ENCODE peak calls at places on chromosomes 1 and 21, in nine cellular contexts. R, N, D, Q, P, H, M, L and G are unnamed samples.

GRCh38 chr1:58732087-58732486 is 32.2 kb upstream of the MYSM1 start:
- DNase-seq in R (no peak), N (no peak), D (no peak), Q (no peak), P (no peak), H (no peak), M (no peak), L (no peak), G (no peak)

GRCh38 chr1:48492392-48492791 is 20.4 kb upstream of the SPATA6 start:
- DNase-seq in R (peak), N (no peak), D (no peak), Q (no peak), P (no peak), H (no peak), M (no peak), L (no peak), G (no peak)

GRCh38 chr1:3992103-3992556 is 92.1 kb upstream of the C1orf174 start:
- DNase-seq in R (no peak), N (no peak), D (no peak), Q (no peak), P (no peak), H (no peak), M (no peak), L (no peak), G (no peak)

GRCh38 chr21:45515241-45516061 is 26.8 kb downstream of the SLC19A1 start:
- DNase-seq in R (no peak), N (no peak), D (no peak), Q (no peak), P (no peak), H (no peak), M (peak), L (no peak), G (peak)

GRCh38 chr1:183483224-183483623 is 10.9 kb downstream of the SMG7 start:
- DNase-seq in R (no peak), N (no peak), D (no peak), Q (no peak), P (no peak), H (no peak), M (no peak), L (no peak), G (no peak)

GRCh38 chr1:11654571-11655262 is at the start of gene FBXO44:
- DNase-seq in R (peak), N (peak), D (no peak), Q (peak), P (peak), H (peak), M (peak), L (no peak), G (no peak)

GRCh38 chr21:46153259-46154154 is 1.9 kb downstream of the FTCD start:
- DNase-seq in R (peak), N (no peak), D (no peak), Q (peak), P (peak), H (no peak), M (peak), L (no peak), G (peak)

GRCh38 chr1:19892628-19893168 is 10.5 kb downstream of the OTUD3 start:
- DNase-seq in R (no peak), N (no peak), D (no peak), Q (no peak), P (no peak), H (no peak), M (no peak), L (peak), G (no peak)

GRCh38 chr1:223016381-223016780 is 126.7 kb downstream of the TLR5 start:
- DNase-seq in R (no peak), N (no peak), D (no peak), Q (no peak), P (no peak), H (no peak), M (no peak), L (no peak), G (no peak)

GRCh38 chr1:232472485-232473041 is 157.4 kb downstream of the SIPA1L2 start:
- DNase-seq in R (no peak), N (no peak), D (peak), Q (no peak), P (no peak), H (no peak), M (no peak), L (no peak), G (no peak)